ENCODE peak calls at places on chromosome 22, in ten cellular contexts. Z is fibroblast of pulmonary artery, P is glutamatergic neuron, R is OCI-LY7, V is mammary epithelial cell, O is AG10803, U is GM12865, T is adrenal gland, X is progenitor cell of endocrine pancreas, A is RWPE1. Q is an unnamed sample.

GRCh38 chr22:25172153-25172552 is 27.5 kb upstream of the CRYBB3 start:
- DNase-seq in Z (no peak), P (no peak), R (no peak), V (no peak), O (no peak), U (peak), T (peak), X (no peak), A (no peak), Q (peak)

GRCh38 chr22:41524809-41525449 is 19.3 kb downstream of the POLR3H start:
- DNase-seq in Z (no peak), P (no peak), R (no peak), V (no peak), O (no peak), U (peak), T (peak), X (no peak), A (no peak), Q (peak)

GRCh38 chr22:50699754-50700386 is 27.2 kb downstream of the SHANK3 start:
- DNase-seq in Z (no peak), P (peak), R (peak), V (no peak), O (no peak), U (peak), T (no peak), X (no peak), A (no peak), Q (no peak)

GRCh38 chr22:19199479-19199878 is 20.9 kb upstream of the SLC25A1 start:
- DNase-seq in Z (no peak), P (no peak), R (no peak), V (no peak), O (no peak), U (no peak), T (no peak), X (no peak), A (no peak), Q (no peak)

GRCh38 chr22:42967933-42968332 is 47.0 kb downstream of the PACSIN2 start:
- DNase-seq in Z (no peak), P (no peak), R (no peak), V (no peak), O (peak), U (peak), T (no peak), X (no peak), A (no peak), Q (peak)

GRCh38 chr22:19488884-19489843 is 9.4 kb downstream of the CDC45 start:
- DNase-seq in Z (peak), P (no peak), R (no peak), V (no peak), O (peak), U (no peak), T (no peak), X (no peak), A (no peak), Q (no peak)

GRCh38 chr22:25053153-25053805 is 100.8 kb downstream of the KIAA1671 start:
- DNase-seq in Z (no peak), P (no peak), R (no peak), V (peak), O (no peak), U (no peak), T (peak), X (no peak), A (no peak), Q (no peak)

GRCh38 chr22:27670701-27671412 is 130.7 kb downstream of the MN1 start:
- DNase-seq in Z (peak), P (peak), R (no peak), V (no peak), O (no peak), U (no peak), T (peak), X (peak), A (no peak), Q (no peak)

GRCh38 chr22:43128928-43129424 is 14.2 kb downstream of the MCAT start:
- DNase-seq in Z (no peak), P (no peak), R (peak), V (no peak), O (no peak), U (no peak), T (no peak), X (no peak), A (no peak), Q (peak)

GRCh38 chr22:37126383-37126782 is 16.9 kb upstream of the TMPRSS6 start:
- DNase-seq in Z (peak), P (no peak), R (no peak), V (no peak), O (no peak), U (peak), T (no peak), X (no peak), A (no peak), Q (no peak)

GRCh38 chr22:22030493-22031182 is 48.1 kb upstream of the TOP3B start:
- DNase-seq in Z (peak), P (peak), R (peak), V (no peak), O (no peak), U (peak), T (no peak), X (no peak), A (no peak), Q (peak)

GRCh38 chr22:43152355-43153071 is 1.2 kb downstream of the TSPO start:
- DNase-seq in Z (peak), P (no peak), R (peak), V (peak), O (peak), U (peak), T (peak), X (no peak), A (peak), Q (no peak)

GRCh38 chr22:36823177-36823839 is 6.5 kb upstream of the PVALB start:
- DNase-seq in Z (peak), P (no peak), R (no peak), V (no peak), O (peak), U (no peak), T (no peak), X (no peak), A (no peak), Q (no peak)

GRCh38 chr22:26986884-26987283 is 329.5 kb downstream of the MIAT start:
- DNase-seq in Z (no peak), P (no peak), R (no peak), V (no peak), O (no peak), U (no peak), T (no peak), X (no peak), A (no peak), Q (no peak)

GRCh38 chr22:43880743-43881055 is 11.1 kb downstream of the PNPLA5 start:
- DNase-seq in Z (no peak), P (no peak), R (no peak), V (no peak), O (no peak), U (no peak), T (no peak), X (no peak), A (no peak), Q (no peak)

GRCh38 chr22:35312198-35313059 is 12.7 kb downstream of the TOM1 start:
- DNase-seq in Z (no peak), P (no peak), R (no peak), V (peak), O (peak), U (peak), T (no peak), X (no peak), A (peak), Q (peak)

GRCh38 chr22:47175151-47175760 is 412.8 kb downstream of the TBC1D22A start:
- DNase-seq in Z (peak), P (no peak), R (no peak), V (no peak), O (peak), U (no peak), T (peak), X (no peak), A (no peak), Q (no peak)

GRCh38 chr22:30860176-30861105 is 108.1 kb downstream of the MORC2 start:
- DNase-seq in Z (no peak), P (no peak), R (no peak), V (no peak), O (no peak), U (no peak), T (no peak), X (no peak), A (no peak), Q (no peak)

GRCh38 chr22:42863349-42863911 is 6.4 kb upstream of the ARFGAP3 start:
- DNase-seq in Z (peak), P (no peak), R (no peak), V (peak), O (peak), U (peak), T (no peak), X (no peak), A (peak), Q (peak)

GRCh38 chr22:41576877-41577276 is 12.8 kb downstream of the PMM1 start:
- DNase-seq in Z (peak), P (peak), R (peak), V (peak), O (peak), U (peak), T (peak), X (peak), A (peak), Q (peak)

GRCh38 chr22:26442086-26442756 is 13.2 kb downstream of the ASPHD2 start:
- DNase-seq in Z (no peak), P (no peak), R (no peak), V (no peak), O (no peak), U (no peak), T (no peak), X (no peak), A (no peak), Q (no peak)

GRCh38 chr22:31093956-31094622 is 13.0 kb downstream of the SMTN start:
- DNase-seq in Z (no peak), P (no peak), R (no peak), V (no peak), O (no peak), U (no peak), T (no peak), X (no peak), A (no peak), Q (no peak)

GRCh38 chr22:30575011-30575671 is 676 bp upstream of the GAL3ST1 start:
- DNase-seq in Z (peak), P (no peak), R (no peak), V (no peak), O (peak), U (no peak), T (no peak), X (no peak), A (no peak), Q (no peak)

GRCh38 chr22:36471341-36471821 is 10.1 kb downstream of the TXN2 start:
- DNase-seq in Z (peak), P (no peak), R (no peak), V (peak), O (peak), U (no peak), T (peak), X (no peak), A (no peak), Q (no peak)

GRCh38 chr22:26597026-26597425 is 7.1 kb upstream of the TPST2 start:
- DNase-seq in Z (no peak), P (no peak), R (no peak), V (no peak), O (no peak), U (no peak), T (no peak), X (no peak), A (no peak), Q (no peak)

GRCh38 chr22:24423519-24424000 is 3.8 kb upstream of the ADORA2A start:
- DNase-seq in Z (no peak), P (peak), R (peak), V (no peak), O (no peak), U (peak), T (no peak), X (peak), A (peak), Q (peak)

GRCh38 chr22:41907436-41908401 is 7.2 kb downstream of the SHISA8 start:
- DNase-seq in Z (no peak), P (no peak), R (no peak), V (no peak), O (no peak), U (no peak), T (no peak), X (no peak), A (no peak), Q (no peak)

GRCh38 chr22:35712672-35713071 is 5.0 kb upstream of the APOL5 start:
- DNase-seq in Z (no peak), P (no peak), R (peak), V (no peak), O (no peak), U (no peak), T (no peak), X (no peak), A (no peak), Q (no peak)

GRCh38 chr22:37145415-37146385 is 4.0 kb downstream of the IL2RB start:
- DNase-seq in Z (no peak), P (no peak), R (no peak), V (peak), O (no peak), U (no peak), T (no peak), X (no peak), A (no peak), Q (no peak)

GRCh38 chr22:50271519-50271970 is 1.4 kb upstream of the MAPK11 start:
- DNase-seq in Z (peak), P (peak), R (peak), V (peak), O (peak), U (peak), T (no peak), X (no peak), A (peak), Q (peak)

GRCh38 chr22:31926969-31927368 is 17.4 kb upstream of the YWHAH start:
- DNase-seq in Z (no peak), P (no peak), R (no peak), V (peak), O (no peak), U (peak), T (no peak), X (no peak), A (peak), Q (peak)

GRCh38 chr22:26835929-26836528 is 178.6 kb downstream of the MIAT start:
- DNase-seq in Z (peak), P (peak), R (peak), V (peak), O (peak), U (peak), T (peak), X (peak), A (peak), Q (peak)

GRCh38 chr22:37068859-37069258 is 17.3 kb downstream of the KCTD17 start:
- DNase-seq in Z (no peak), P (peak), R (no peak), V (no peak), O (no peak), U (no peak), T (no peak), X (peak), A (no peak), Q (no peak)

GRCh38 chr22:36239150-36239400 is 252 bp downstream of the APOL2 start:
- DNase-seq in Z (no peak), P (no peak), R (no peak), V (no peak), O (no peak), U (peak), T (no peak), X (no peak), A (no peak), Q (no peak)

GRCh38 chr22:32048069-32048468 is 5.0 kb downstream of the SLC5A1 start:
- DNase-seq in Z (no peak), P (no peak), R (no peak), V (no peak), O (no peak), U (no peak), T (no peak), X (no peak), A (no peak), Q (no peak)

GRCh38 chr22:42651134-42651533 is 1.9 kb upstream of the CYB5R3 start:
- DNase-seq in Z (no peak), P (no peak), R (no peak), V (no peak), O (no peak), U (no peak), T (no peak), X (no peak), A (no peak), Q (no peak)

GRCh38 chr22:42315392-42315756 is 44.9 kb upstream of the TCF20 start:
- DNase-seq in Z (no peak), P (no peak), R (no peak), V (no peak), O (no peak), U (no peak), T (no peak), X (no peak), A (no peak), Q (no peak)

GRCh38 chr22:24350627-24351026 is 76.8 kb upstream of the ADORA2A start:
- DNase-seq in Z (no peak), P (no peak), R (no peak), V (no peak), O (no peak), U (no peak), T (no peak), X (no peak), A (no peak), Q (no peak)

GRCh38 chr22:28883917-28884753 is 763 bp downstream of the ZNRF3 start:
- DNase-seq in Z (peak), P (peak), R (peak), V (peak), O (peak), U (peak), T (peak), X (peak), A (peak), Q (peak)
- TF ChIP-seq CTCF in Z (no peak), P (no peak), R (no peak), V (peak), O (no peak), U (no peak), T (peak), X (peak), A (peak), Q (no peak)

GRCh38 chr22:38291201-38291777 is 18.5 kb upstream of the TMEM184B start:
- DNase-seq in Z (no peak), P (no peak), R (no peak), V (no peak), O (no peak), U (no peak), T (no peak), X (no peak), A (no peak), Q (no peak)
- TF ChIP-seq CTCF in Z (no peak), P (no peak), R (peak), V (no peak), O (no peak), U (no peak), T (no peak), X (no peak), A (no peak), Q (no peak)

GRCh38 chr22:45262931-45263789 is 21.6 kb upstream of the UPK3A start:
- DNase-seq in Z (no peak), P (no peak), R (peak), V (no peak), O (peak), U (peak), T (no peak), X (no peak), A (no peak), Q (peak)

GRCh38 chr22:45262195-45262930 is 21.7 kb upstream of the KIAA0930 start:
- DNase-seq in Z (no peak), P (no peak), R (peak), V (no peak), O (no peak), U (no peak), T (no peak), X (no peak), A (no peak), Q (no peak)

GRCh38 chr22:45261407-45262088 is 20.9 kb upstream of the KIAA0930 start:
- DNase-seq in Z (no peak), P (no peak), R (peak), V (no peak), O (no peak), U (no peak), T (no peak), X (no peak), A (no peak), Q (no peak)

GRCh38 chr22:45265546-45265945 is 19.2 kb upstream of the UPK3A start:
- DNase-seq in Z (no peak), P (no peak), R (no peak), V (no peak), O (no peak), U (no peak), T (no peak), X (no peak), A (no peak), Q (no peak)

DNA sequence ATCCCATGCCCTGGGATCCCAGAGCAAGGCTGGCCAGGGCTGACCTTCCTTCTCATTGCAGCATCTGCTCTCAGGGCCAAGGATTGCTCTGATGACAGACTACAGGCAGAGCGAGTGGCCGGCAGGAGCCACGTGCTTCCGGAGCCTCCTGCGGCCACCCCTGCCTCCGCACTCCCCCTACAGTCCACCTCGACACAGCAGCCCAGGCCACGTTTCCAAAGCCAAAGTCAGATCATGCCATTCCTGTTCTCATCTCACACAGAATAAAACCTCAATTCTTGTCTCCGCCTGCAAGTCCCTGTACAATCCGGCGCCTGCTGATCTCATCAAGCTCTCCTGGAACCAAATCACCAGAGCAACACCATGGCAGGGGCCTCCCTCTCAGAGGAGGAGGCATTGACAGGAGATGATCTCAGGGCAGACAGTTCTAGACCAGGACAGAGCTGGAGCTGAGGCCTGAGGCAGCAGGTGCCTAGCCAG is 20.9 kb upstream of the UPK3A start:
- DNase-seq in Z (peak), P (peak), R (peak), V (peak), O (peak), U (peak), T (peak), X (peak), A (peak), Q (peak)
- TF ChIP-seq CTCF in Z (peak), P (peak), R (peak), V (peak), O (peak), U (peak), T (peak), X (peak), A (peak), Q (peak)

DNA sequence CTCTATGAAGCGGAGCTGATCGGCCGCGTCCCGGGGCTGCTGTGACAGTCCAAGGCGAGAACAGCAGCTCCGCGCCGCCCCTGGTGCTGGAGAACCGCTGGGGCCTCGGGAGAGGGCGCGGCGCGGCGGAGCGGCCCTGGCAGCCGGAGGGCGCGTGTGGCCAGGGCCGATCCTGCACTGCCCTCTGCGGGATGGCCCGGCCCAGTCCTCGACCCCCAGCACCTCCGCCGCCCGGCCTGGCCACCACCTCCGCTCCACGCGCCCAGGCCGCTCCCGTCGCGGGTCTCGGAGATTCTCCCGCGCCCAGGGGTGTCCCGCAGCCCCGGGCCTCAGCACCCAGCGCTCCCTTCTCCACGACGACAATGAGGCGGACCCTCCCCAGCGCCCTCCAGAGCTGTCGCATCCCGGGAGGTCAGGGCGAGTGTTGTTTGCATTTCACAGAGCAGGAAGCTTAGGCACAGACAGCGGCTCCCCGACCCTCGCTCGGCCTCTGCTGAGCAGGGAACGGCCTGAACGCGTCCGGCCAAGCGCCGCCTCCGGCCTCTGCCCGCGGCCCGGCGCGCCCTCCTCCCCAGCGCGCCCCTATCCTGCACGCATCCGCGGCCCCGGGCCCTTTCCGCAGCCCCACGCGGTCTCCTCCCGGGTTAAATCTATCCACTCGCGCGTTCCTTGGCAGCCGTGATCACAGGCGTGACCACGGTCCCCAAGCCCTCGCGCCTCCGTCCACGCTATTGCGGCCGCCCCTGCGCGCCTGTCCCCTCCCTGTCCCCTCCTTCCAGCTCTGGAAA is 109.7 kb downstream of the WNT7B start:
- DNase-seq in Z (peak), P (peak), R (no peak), V (no peak), O (peak), U (no peak), T (peak), X (no peak), A (no peak), Q (peak)
- TF ChIP-seq CTCF in Z (no peak), P (no peak), R (no peak), V (no peak), O (peak), U (no peak), T (peak), X (peak), A (peak), Q (peak)

GRCh38 chr22:46113110-46113909 is 37.0 kb upstream of the PPARA start:
- DNase-seq in Z (no peak), P (no peak), R (no peak), V (no peak), O (peak), U (no peak), T (peak), X (no peak), A (no peak), Q (no peak)

GRCh38 chr22:46113910-46114517 is 36.3 kb upstream of the PPARA start:
- DNase-seq in Z (no peak), P (no peak), R (no peak), V (no peak), O (no peak), U (no peak), T (peak), X (no peak), A (no peak), Q (no peak)

GRCh38 chr22:46110215-46110614 is 40.1 kb upstream of the PPARA start:
- DNase-seq in Z (no peak), P (no peak), R (no peak), V (peak), O (peak), U (peak), T (peak), X (no peak), A (no peak), Q (no peak)

GRCh38 chr22:46111645-46112306 is 38.5 kb upstream of the PPARA start:
- DNase-seq in Z (no peak), P (peak), R (no peak), V (no peak), O (peak), U (no peak), T (peak), X (no peak), A (no peak), Q (no peak)

GRCh38 chr22:46112405-46112804 is 37.9 kb upstream of the PPARA start:
- DNase-seq in Z (no peak), P (no peak), R (no peak), V (no peak), O (no peak), U (no peak), T (no peak), X (no peak), A (no peak), Q (no peak)
- TF ChIP-seq CTCF in Z (no peak), P (no peak), R (no peak), V (no peak), O (no peak), U (no peak), T (no peak), X (no peak), A (no peak), Q (no peak)